ENCODE peak calls at places on chromosomes 6 and 20, in seven cellular contexts. Z is adrenal gland, A is uterus, Y is kidney, D is lower lobe of right lung, W is heart left ventricle, L is Peyer's patch. R is an unnamed sample.

GRCh38 chr20:63130654-63131577 is 85.0 kb downstream of the YTHDF1 start:
- DNase-seq in W (peak; percentile 16), D (peak; percentile 25), Y (peak; percentile 59), A (no peak), Z (peak; percentile 13), L (no peak), R (no peak)

GRCh38 chr20:48739395-48740268 is 88.2 kb downstream of the PREX1 start:
- DNase-seq in D (no peak), Z (no peak), W (no peak), L (no peak), A (no peak), Y (peak; percentile 38), R (no peak)

GRCh38 chr6:141956046-141956761 is 176.5 kb upstream of the GJE1 start:
- DNase-seq in W (peak; percentile 24), Z (no peak), Y (no peak), L (no peak), A (peak; percentile 35), D (no peak), R (no peak)

GRCh38 chr20:24109008-24109407 is 120.4 kb upstream of the GGTLC1 start:
- DNase-seq in A (no peak), W (no peak), D (no peak), L (peak; percentile 27), Y (no peak), Z (no peak), R (no peak)

GRCh38 chr6:88662163-88662580 is 301.2 kb downstream of the RNGTT start:
- DNase-seq in L (no peak), Z (no peak), A (no peak), D (no peak), W (no peak), Y (no peak), R (no peak)

GRCh38 chr6:118917550-118918321 is 17.2 kb downstream of the MCM9 start:
- DNase-seq in Z (no peak), A (no peak), W (no peak), L (no peak), Y (no peak), D (no peak), R (no peak)

GRCh38 chr20:46621492-46621891 is 29.8 kb downstream of the SLC13A3 start:
- DNase-seq in D (no peak), W (no peak), L (no peak), A (no peak), Z (no peak), Y (no peak), R (no peak)

GRCh38 chr6:80638222-80639055 is 532.0 kb downstream of the BCKDHB start:
- DNase-seq in D (peak; percentile 54), Z (peak; percentile 26), A (no peak), W (no peak), L (no peak), Y (peak; percentile 76), R (no peak)

GRCh38 chr6:155245193-155245592 is 18.6 kb upstream of the CLDN20 start:
- DNase-seq in A (no peak), Y (no peak), D (no peak), W (no peak), Z (no peak), L (no peak), R (no peak)

GRCh38 chr6:158548418-158549161 is 11.3 kb upstream of the TMEM181 start:
- DNase-seq in Z (no peak), L (no peak), A (no peak), Y (no peak), D (no peak), W (no peak), R (no peak)

GRCh38 chr6:30007132-30007764 is 53.8 kb upstream of the POLR1H start:
- DNase-seq in A (peak; percentile 34), W (peak; percentile 25), L (no peak), D (peak; percentile 74), Z (no peak), Y (peak; percentile 79), R (peak; percentile 15)

GRCh38 chr6:138052783-138053182 is 54.4 kb downstream of the PERP start:
- DNase-seq in L (no peak), W (no peak), Y (no peak), Z (no peak), D (no peak), A (no peak), R (no peak)

GRCh38 chr20:4667371-4667773 is 54.3 kb upstream of the PRND start:
- DNase-seq in L (no peak), W (no peak), A (no peak), D (no peak), Z (no peak), Y (no peak), R (no peak)

GRCh38 chr6:91646649-91647048 is 1059.8 kb upstream of the MAP3K7 start:
- DNase-seq in Y (no peak), W (peak; percentile 21), Z (no peak), A (no peak), L (no peak), D (no peak), R (no peak)

GRCh38 chr6:106581468-106581867 is 47.8 kb downstream of the RTN4IP1 start:
- DNase-seq in Z (no peak), L (no peak), Y (no peak), A (no peak), D (no peak), W (no peak), R (no peak)

GRCh38 chr20:19074828-19075516 is 137.5 kb upstream of the SLC24A3 start:
- DNase-seq in W (no peak), L (no peak), Z (no peak), A (no peak), D (peak; percentile 63), Y (no peak), R (no peak)

GRCh38 chr20:31704225-31705119 is 18.2 kb downstream of the BCL2L1 start:
- DNase-seq in A (no peak), Z (no peak), W (no peak), Y (no peak), D (peak; percentile 75), L (no peak), R (no peak)

GRCh38 chr20:62370115-62370806 is 3.1 kb upstream of the LAMA5 start:
- DNase-seq in D (no peak), W (no peak), Y (no peak), Z (peak; percentile 66), A (no peak), L (no peak), R (no peak)

GRCh38 chr6:28589234-28589951 is 63.7 kb downstream of the GPX5 start:
- DNase-seq in D (no peak), A (peak; percentile 57), Y (no peak), Z (peak; percentile 51), L (no peak), W (no peak), R (peak; percentile 26)

GRCh38 chr6:32847004-32847403 is 3.2 kb upstream of the PSMB8 start:
- DNase-seq in Y (no peak), A (no peak), L (no peak), W (no peak), Z (no peak), D (no peak), R (no peak)
- H3K36me3 ChIP-seq in Y (peaks cover 30% of the 10 kb centered on the region), A (no peaks in the 10 kb centered on the region), L (no peaks in the 10 kb centered on the region), W (peaks cover 69% of the 10 kb centered on the region), Z (peaks cover 73% of the 10 kb centered on the region), D (peaks cover 74% of the 10 kb centered on the region), R (peaks cover 74% of the 10 kb centered on the region)

GRCh38 chr6:5652738-5653137 is 354.0 kb downstream of the NRN1 start:
- DNase-seq in L (no peak), D (no peak), W (no peak), Z (no peak), Y (no peak), A (no peak), R (no peak)
- H3K36me3 ChIP-seq in L (no peaks in the 10 kb centered on the region), D (no peaks in the 10 kb centered on the region), W (no peaks in the 10 kb centered on the region), Z (no peaks in the 10 kb centered on the region), Y (no peaks in the 10 kb centered on the region), A (no peaks in the 10 kb centered on the region), R (no peaks in the 10 kb centered on the region)

DNA sequence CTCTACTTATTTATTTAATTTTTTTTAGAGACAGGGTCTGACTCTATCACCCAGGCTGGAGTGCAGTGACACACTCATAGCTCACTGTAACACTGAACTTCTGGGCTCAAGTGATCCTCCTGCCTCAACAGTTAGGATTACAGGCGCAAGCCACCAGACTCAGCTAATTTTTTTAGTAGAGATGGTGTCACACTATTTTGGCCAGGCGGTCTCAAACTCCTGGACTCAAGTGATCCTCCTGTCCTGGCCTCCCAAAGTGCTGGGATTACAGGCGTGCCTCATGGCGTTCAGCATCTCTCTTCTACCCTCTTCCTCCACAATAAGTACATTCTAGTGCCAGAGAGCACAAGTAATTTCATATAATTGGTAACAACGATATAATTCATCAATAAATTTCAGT is 5.5 kb downstream of the SSR1 start:
- DNase-seq in W (no peak), D (no peak), L (no peak), Y (no peak), A (no peak), Z (no peak), R (no peak)
- H3K36me3 ChIP-seq in W (peaks cover 72% of the 10 kb centered on the region), D (peaks cover 70% of the 10 kb centered on the region), L (no peaks in the 10 kb centered on the region), Y (peaks cover 3% of the 10 kb centered on the region), A (no peaks in the 10 kb centered on the region), Z (peaks cover 58% of the 10 kb centered on the region), R (peaks cover 66% of the 10 kb centered on the region)

GRCh38 chr20:2655331-2656116 is 3.1 kb downstream of the NOP56 start:
- DNase-seq in Y (no peak), L (no peak), W (no peak), D (no peak), A (no peak), Z (no peak), R (no peak)

GRCh38 chr20:2654831-2655230 is 2.4 kb downstream of the NOP56 start:
- DNase-seq in A (no peak), Z (no peak), Y (no peak), W (no peak), L (no peak), D (no peak), R (no peak)

GRCh38 chr20:2657674-2658073 is 5.2 kb downstream of the NOP56 start:
- DNase-seq in L (no peak), D (no peak), A (no peak), Z (no peak), W (no peak), Y (no peak), R (no peak)

GRCh38 chr20:2657241-2657640 is 4.8 kb downstream of the NOP56 start:
- DNase-seq in W (no peak), Y (no peak), L (no peak), Z (no peak), D (no peak), A (no peak), R (no peak)

GRCh38 chr20:2656471-2657117 is 4.2 kb downstream of the NOP56 start:
- DNase-seq in L (no peak), D (no peak), Z (no peak), W (no peak), Y (no peak), A (no peak), R (no peak)
- H3K36me3 ChIP-seq in L (no peaks in the 10 kb centered on the region), D (peaks cover 80% of the 10 kb centered on the region), Z (peaks cover 74% of the 10 kb centered on the region), W (peaks cover 78% of the 10 kb centered on the region), Y (peaks cover 45% of the 10 kb centered on the region), A (no peaks in the 10 kb centered on the region), R (peaks cover 42% of the 10 kb centered on the region)

GRCh38 chr6:152209211-152209610 is 401.7 kb downstream of the ESR1 start:
- DNase-seq in D (no peak), A (no peak), Y (no peak), Z (no peak), L (no peak), W (no peak), R (no peak)
- H3K36me3 ChIP-seq in D (peaks cover 94% of the 10 kb centered on the region), A (no peaks in the 10 kb centered on the region), Y (peaks cover 32% of the 10 kb centered on the region), Z (peaks cover 54% of the 10 kb centered on the region), L (no peaks in the 10 kb centered on the region), W (peaks cover 100% of the 10 kb centered on the region), R (peaks cover 56% of the 10 kb centered on the region)

GRCh38 chr20:38222923-38223742 is 37.4 kb downstream of the KIAA1755 start:
- DNase-seq in L (no peak), W (no peak), A (no peak), Z (no peak), Y (peak; percentile 61), D (no peak), R (no peak)
- H3K36me3 ChIP-seq in L (no peaks in the 10 kb centered on the region), W (peaks cover 19% of the 10 kb centered on the region), A (no peaks in the 10 kb centered on the region), Z (no peaks in the 10 kb centered on the region), Y (no peaks in the 10 kb centered on the region), D (no peaks in the 10 kb centered on the region), R (no peaks in the 10 kb centered on the region)

R was measured in naive thymus-derived CD4-positive, alpha-beta T cell.